ENCODE peak calls at places on chromosomes 4 and X, in four cellular contexts. W is RWPE1, B is AG04450, F is A549. L is an unnamed sample.

GRCh38 chr4:153234923-153235322 is 30.7 kb downstream of the TRIM2 start:
- DNase-seq in W (no peak), B (no peak), F (no peak), L (no peak)

GRCh38 chr4:178086324-178086723 is 644.1 kb upstream of the AGA start:
- DNase-seq in W (no peak), B (no peak), F (peak), L (no peak)

GRCh38 chr4:87679449-87680169 is 29.5 kb downstream of the DMP1 start:
- DNase-seq in W (peak), B (peak), F (peak), L (peak)

GRCh38 chrX:39261446-39262147 is 460.3 kb downstream of the MID1IP1 start:
- DNase-seq in W (peak), B (no peak), F (peak), L (no peak)

GRCh38 chrX:118346258-118347094 is 570 bp downstream of the WDR44 start:
- DNase-seq in W (peak), B (no peak), F (peak), L (peak)

GRCh38 chr4:114642173-114642780 is 43.7 kb downstream of the UGT8 start:
- DNase-seq in W (no peak), B (no peak), F (no peak), L (no peak)

GRCh38 chrX:132483951-132484350 is 4.9 kb downstream of the MBNL3 start:
- DNase-seq in W (no peak), B (no peak), F (no peak), L (no peak)

GRCh38 chr4:138310498-138310897 is 68.3 kb upstream of the SLC7A11 start:
- DNase-seq in W (no peak), B (no peak), F (no peak), L (no peak)

GRCh38 chr4:15238720-15239119 is 189.1 kb upstream of the C1QTNF7 start:
- DNase-seq in W (peak), B (no peak), F (peak), L (no peak)

GRCh38 chrX:11212741-11213140 is 80.5 kb upstream of the AMELX start:
- DNase-seq in W (no peak), B (no peak), F (no peak), L (no peak)

GRCh38 chr4:115834441-115834840 is 721.0 kb upstream of the NDST4 start:
- DNase-seq in W (no peak), B (no peak), F (peak), L (no peak)

DNA sequence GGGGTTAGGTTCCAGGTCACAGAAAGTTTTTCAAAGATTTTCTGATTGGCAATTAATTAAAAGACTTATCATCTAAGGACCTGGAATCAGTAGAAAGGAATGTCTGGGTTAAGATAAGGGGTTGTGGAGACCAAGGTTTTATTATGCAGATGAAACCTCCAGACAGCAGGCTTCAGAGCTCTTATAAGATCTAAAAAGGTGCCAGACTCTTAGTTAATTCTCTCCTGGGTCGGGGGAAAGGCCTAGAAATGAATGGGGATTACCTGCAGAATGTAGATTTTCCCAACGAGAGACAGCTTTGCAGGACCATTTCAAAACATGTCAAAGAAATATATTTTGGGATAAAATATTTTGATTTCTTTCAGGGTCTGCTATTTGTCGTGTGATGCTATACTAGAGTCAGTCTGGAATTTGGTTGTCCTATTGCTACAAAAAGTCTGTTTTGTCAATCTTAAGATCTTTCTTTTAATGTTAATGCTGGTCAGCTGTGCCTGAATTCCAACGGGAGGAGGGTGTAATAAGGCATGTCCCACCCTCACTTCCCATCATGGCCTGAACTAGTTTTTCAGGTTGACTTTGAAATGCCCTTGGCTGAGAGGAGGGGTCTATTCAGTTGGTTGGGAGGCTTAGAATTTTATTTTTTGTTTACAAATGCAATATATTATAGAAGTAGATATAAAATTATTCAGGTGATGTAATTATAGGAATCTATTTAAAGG is 15.8 kb downstream of the EGF start:
- DNase-seq in W (no peak), B (no peak), F (no peak), L (no peak)
- H3K27ac ChIP-seq in W (no peak), B (no peak), F (no peak), L (no peak)

GRCh38 chr4:164997324-164997723 is 19.9 kb upstream of the TRIM61 start:
- DNase-seq in W (peak), B (no peak), F (peak), L (no peak)
- TF ChIP-seq CTCF in W (no peak), B (no peak), F (peak), L (no peak)

GRCh38 chrX:135411893-135412292 is 9.9 kb upstream of the SMIM10L2A start:
- DNase-seq in W (no peak), B (no peak), F (peak), L (no peak)
- H3K27ac ChIP-seq in W (no peak), B (no peak), F (no peak), L (no peak)

DNA sequence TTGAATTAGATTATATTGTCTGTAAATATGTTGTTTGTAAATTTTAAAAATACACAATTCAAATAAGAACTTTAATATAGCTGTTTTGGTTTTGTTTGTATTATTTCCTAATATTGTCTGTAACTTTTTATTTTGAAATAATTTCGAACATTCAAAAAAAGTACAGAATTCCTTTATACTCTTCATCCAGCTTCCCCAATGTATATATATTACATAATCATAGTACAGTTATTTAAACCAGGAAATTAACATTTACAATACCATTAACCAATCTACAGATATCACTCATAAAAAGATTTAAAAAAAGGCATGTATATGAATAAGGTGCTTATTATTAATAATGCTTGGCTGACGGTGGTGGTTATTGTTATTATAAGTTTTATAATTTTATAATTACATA is 84.1 kb downstream of the LRBA start:
- DNase-seq in W (no peak), B (no peak), F (no peak), L (no peak)
- TF ChIP-seq CTCF in W (no peak), B (no peak), F (no peak), L (no peak)

L was measured in thoracic aorta.